ENCODE peak calls at places on chromosome 20, in eight cellular contexts. One of them, this sample, is unnamed.
A peak's percentile ranks its signal among the peaks of the same experiment; 100 is the strongest.

GRCh38 chr20:40008177-40008576 is 680.9 kb downstream of the MAFB start:
- DNase-seq in HFF-Myc: no peak
- DNase-seq in CD8-positive, alpha-beta T cell: no peak
- DNase-seq in brain microvascular endothelial cell: no peak
- DNase-seq in cardiac fibroblast: peak; percentile 3
- DNase-seq in hepatocyte: no peak
- DNase-seq in lower leg skin: no peak
- DNase-seq in AG10803: peak; percentile 10
- DNase-seq in this sample: peak; percentile 61

GRCh38 chr20:24027229-24027628 is 38.6 kb upstream of the GGTLC1 start:
- DNase-seq in CD8-positive, alpha-beta T cell: peak; percentile 68
- DNase-seq in hepatocyte: no peak
- DNase-seq in cardiac fibroblast: peak; percentile 58
- DNase-seq in brain microvascular endothelial cell: peak; percentile 17
- DNase-seq in AG10803: peak; percentile 4
- DNase-seq in HFF-Myc: no peak
- DNase-seq in lower leg skin: peak; percentile 94
- DNase-seq in this sample: no peak

GRCh38 chr20:8389381-8390368 is 257.6 kb downstream of the PLCB1 start:
- DNase-seq in cardiac fibroblast: peak; percentile 83
- DNase-seq in lower leg skin: no peak
- DNase-seq in hepatocyte: peak; percentile 66
- DNase-seq in CD8-positive, alpha-beta T cell: no peak
- DNase-seq in AG10803: peak; percentile 73
- DNase-seq in HFF-Myc: peak; percentile 33
- DNase-seq in brain microvascular endothelial cell: no peak
- DNase-seq in this sample: peak; percentile 72

GRCh38 chr20:31684153-31685003 is 38.3 kb downstream of the BCL2L1 start:
- DNase-seq in cardiac fibroblast: no peak
- DNase-seq in CD8-positive, alpha-beta T cell: no peak
- DNase-seq in lower leg skin: no peak
- DNase-seq in hepatocyte: peak; percentile 7
- DNase-seq in brain microvascular endothelial cell: no peak
- DNase-seq in AG10803: no peak
- DNase-seq in HFF-Myc: no peak
- DNase-seq in this sample: no peak

GRCh38 chr20:12130781-12131180 is 213.1 kb downstream of the BTBD3 start:
- DNase-seq in cardiac fibroblast: no peak
- DNase-seq in lower leg skin: no peak
- DNase-seq in brain microvascular endothelial cell: peak; percentile 14
- DNase-seq in HFF-Myc: no peak
- DNase-seq in hepatocyte: no peak
- DNase-seq in AG10803: no peak
- DNase-seq in CD8-positive, alpha-beta T cell: no peak
- DNase-seq in this sample: no peak

GRCh38 chr20:19012671-19013070 is 199.1 kb downstream of the SCP2D1 start:
- DNase-seq in CD8-positive, alpha-beta T cell: no peak
- DNase-seq in HFF-Myc: no peak
- DNase-seq in brain microvascular endothelial cell: no peak
- DNase-seq in AG10803: peak; percentile 68
- DNase-seq in cardiac fibroblast: peak; percentile 22
- DNase-seq in hepatocyte: no peak
- DNase-seq in lower leg skin: peak; percentile 81
- DNase-seq in this sample: peak; percentile 30

GRCh38 chr20:19943021-19943659 is 74.0 kb upstream of the NAA20 start:
- DNase-seq in HFF-Myc: no peak
- DNase-seq in AG10803: no peak
- DNase-seq in brain microvascular endothelial cell: no peak
- DNase-seq in hepatocyte: no peak
- DNase-seq in lower leg skin: no peak
- DNase-seq in CD8-positive, alpha-beta T cell: no peak
- DNase-seq in cardiac fibroblast: no peak
- DNase-seq in this sample: no peak

GRCh38 chr20:24746351-24746685 is 202.8 kb upstream of the CST7 start:
- DNase-seq in hepatocyte: no peak
- DNase-seq in CD8-positive, alpha-beta T cell: no peak
- DNase-seq in cardiac fibroblast: no peak
- DNase-seq in lower leg skin: peak; percentile 83
- DNase-seq in HFF-Myc: no peak
- DNase-seq in AG10803: no peak
- DNase-seq in brain microvascular endothelial cell: no peak
- DNase-seq in this sample: no peak

GRCh38 chr20:3235661-3236324 is 3.2 kb downstream of the SLC4A11 start:
- DNase-seq in lower leg skin: no peak
- DNase-seq in cardiac fibroblast: peak; percentile 49
- DNase-seq in brain microvascular endothelial cell: no peak
- DNase-seq in AG10803: no peak
- DNase-seq in CD8-positive, alpha-beta T cell: no peak
- DNase-seq in hepatocyte: no peak
- DNase-seq in HFF-Myc: no peak
- DNase-seq in this sample: peak; percentile 59

GRCh38 chr20:2042400-2042799 is 48.5 kb upstream of the PDYN start:
- DNase-seq in HFF-Myc: no peak
- DNase-seq in CD8-positive, alpha-beta T cell: no peak
- DNase-seq in cardiac fibroblast: peak; percentile 56
- DNase-seq in brain microvascular endothelial cell: peak; percentile 27
- DNase-seq in hepatocyte: no peak
- DNase-seq in AG10803: peak; percentile 50
- DNase-seq in lower leg skin: no peak
- DNase-seq in this sample: peak; percentile 66

GRCh38 chr20:32577657-32578056 is 7.5 kb downstream of the NOL4L start:
- DNase-seq in HFF-Myc: no peak
- DNase-seq in hepatocyte: no peak
- DNase-seq in brain microvascular endothelial cell: peak; percentile 24
- DNase-seq in cardiac fibroblast: peak; percentile 72
- DNase-seq in AG10803: peak; percentile 6
- DNase-seq in CD8-positive, alpha-beta T cell: no peak
- DNase-seq in lower leg skin: no peak
- DNase-seq in this sample: peak; percentile 59

GRCh38 chr20:47669489-47669888 is 115.8 kb downstream of the SULF2 start:
- DNase-seq in lower leg skin: no peak
- DNase-seq in hepatocyte: no peak
- DNase-seq in CD8-positive, alpha-beta T cell: no peak
- DNase-seq in HFF-Myc: no peak
- DNase-seq in AG10803: no peak
- DNase-seq in cardiac fibroblast: no peak
- DNase-seq in brain microvascular endothelial cell: no peak
- DNase-seq in this sample: no peak

GRCh38 chr20:37365760-37366638 is 20.1 kb downstream of the SRC start:
- DNase-seq in brain microvascular endothelial cell: no peak
- DNase-seq in cardiac fibroblast: no peak
- DNase-seq in hepatocyte: no peak
- DNase-seq in AG10803: no peak
- DNase-seq in CD8-positive, alpha-beta T cell: no peak
- DNase-seq in HFF-Myc: no peak
- DNase-seq in lower leg skin: no peak
- DNase-seq in this sample: no peak

GRCh38 chr20:2130062-2130591 is 28.5 kb downstream of the STK35 start:
- DNase-seq in hepatocyte: no peak
- DNase-seq in CD8-positive, alpha-beta T cell: no peak
- DNase-seq in lower leg skin: no peak
- DNase-seq in cardiac fibroblast: no peak
- DNase-seq in brain microvascular endothelial cell: no peak
- DNase-seq in AG10803: no peak
- DNase-seq in HFF-Myc: no peak
- DNase-seq in this sample: peak; percentile 69

GRCh38 chr20:20333866-20334265 is 34.0 kb upstream of the INSM1 start:
- DNase-seq in brain microvascular endothelial cell: no peak
- DNase-seq in hepatocyte: no peak
- DNase-seq in HFF-Myc: no peak
- DNase-seq in cardiac fibroblast: no peak
- DNase-seq in CD8-positive, alpha-beta T cell: no peak
- DNase-seq in AG10803: no peak
- DNase-seq in lower leg skin: peak; percentile 74
- DNase-seq in this sample: no peak

GRCh38 chr20:53157443-53158408 is 185.6 kb downstream of the TSHZ2 start:
- DNase-seq in CD8-positive, alpha-beta T cell: peak; percentile 2
- DNase-seq in hepatocyte: peak; percentile 34
- DNase-seq in AG10803: peak; percentile 23
- DNase-seq in lower leg skin: no peak
- DNase-seq in brain microvascular endothelial cell: peak; percentile 45
- DNase-seq in cardiac fibroblast: peak; percentile 44
- DNase-seq in HFF-Myc: no peak
- DNase-seq in this sample: peak; percentile 61

GRCh38 chr20:38997622-38998021 is 35.5 kb downstream of the DHX35 start:
- DNase-seq in AG10803: no peak
- DNase-seq in lower leg skin: no peak
- DNase-seq in HFF-Myc: no peak
- DNase-seq in CD8-positive, alpha-beta T cell: no peak
- DNase-seq in hepatocyte: no peak
- DNase-seq in cardiac fibroblast: no peak
- DNase-seq in brain microvascular endothelial cell: no peak
- DNase-seq in this sample: no peak

DNA sequence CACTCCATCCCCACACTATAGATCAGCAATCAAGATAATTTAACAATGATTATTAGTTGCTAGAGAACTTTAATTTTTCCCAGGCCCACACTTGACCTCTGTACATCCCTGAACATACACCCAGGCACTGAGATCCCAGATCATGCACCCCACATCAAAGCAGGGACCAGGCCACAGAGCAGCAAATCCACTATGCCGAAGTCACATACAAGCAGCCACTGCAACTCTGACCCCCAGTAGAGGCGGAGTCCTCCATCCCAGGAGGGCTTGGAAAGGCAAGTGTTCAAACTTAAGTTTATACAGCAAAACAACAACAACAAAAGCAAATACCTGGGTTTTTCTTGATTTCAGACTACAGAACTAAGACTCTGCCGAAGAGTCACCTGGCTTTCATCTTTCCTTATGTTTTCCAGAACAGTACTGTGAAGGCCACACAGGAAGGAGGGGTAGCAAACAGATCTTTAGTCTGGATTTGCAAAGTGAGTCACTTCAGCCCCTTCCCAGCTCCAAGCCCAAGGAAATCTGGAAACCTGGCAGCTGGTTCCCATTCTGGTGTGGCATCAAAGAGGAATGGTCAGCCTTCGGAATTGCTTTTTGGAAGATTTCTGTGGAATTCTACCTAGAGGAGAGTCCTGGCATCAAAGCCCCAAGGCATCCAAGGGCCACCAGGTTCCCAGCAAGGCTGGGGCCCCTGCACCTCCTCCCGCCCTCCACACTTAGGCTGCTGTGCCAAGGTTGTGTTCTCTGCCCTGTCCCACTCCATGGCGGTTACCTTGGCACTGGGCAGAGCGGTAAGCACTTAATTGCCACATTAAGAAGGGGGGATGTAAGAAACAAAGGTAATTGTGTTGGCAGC is 7.3 kb downstream of the JAG1 start:
- DNase-seq in cardiac fibroblast: no peak
- DNase-seq in AG10803: no peak
- DNase-seq in HFF-Myc: no peak
- DNase-seq in hepatocyte: no peak
- DNase-seq in brain microvascular endothelial cell: no peak
- DNase-seq in CD8-positive, alpha-beta T cell: no peak
- DNase-seq in lower leg skin: peak; percentile 57
- DNase-seq in this sample: no peak
- H3K4me3 ChIP-seq in cardiac fibroblast: no peak overlapping the region
- H3K4me3 ChIP-seq in AG10803: no peak overlapping the region
- H3K4me3 ChIP-seq in HFF-Myc: no peak overlapping the region
- H3K4me3 ChIP-seq in hepatocyte: no peak overlapping the region
- H3K4me3 ChIP-seq in brain microvascular endothelial cell: no peak overlapping the region
- H3K4me3 ChIP-seq in CD8-positive, alpha-beta T cell: no peak overlapping the region
- H3K4me3 ChIP-seq in lower leg skin: no peak overlapping the region
- H3K4me3 ChIP-seq in this sample: no peak overlapping the region

DNA sequence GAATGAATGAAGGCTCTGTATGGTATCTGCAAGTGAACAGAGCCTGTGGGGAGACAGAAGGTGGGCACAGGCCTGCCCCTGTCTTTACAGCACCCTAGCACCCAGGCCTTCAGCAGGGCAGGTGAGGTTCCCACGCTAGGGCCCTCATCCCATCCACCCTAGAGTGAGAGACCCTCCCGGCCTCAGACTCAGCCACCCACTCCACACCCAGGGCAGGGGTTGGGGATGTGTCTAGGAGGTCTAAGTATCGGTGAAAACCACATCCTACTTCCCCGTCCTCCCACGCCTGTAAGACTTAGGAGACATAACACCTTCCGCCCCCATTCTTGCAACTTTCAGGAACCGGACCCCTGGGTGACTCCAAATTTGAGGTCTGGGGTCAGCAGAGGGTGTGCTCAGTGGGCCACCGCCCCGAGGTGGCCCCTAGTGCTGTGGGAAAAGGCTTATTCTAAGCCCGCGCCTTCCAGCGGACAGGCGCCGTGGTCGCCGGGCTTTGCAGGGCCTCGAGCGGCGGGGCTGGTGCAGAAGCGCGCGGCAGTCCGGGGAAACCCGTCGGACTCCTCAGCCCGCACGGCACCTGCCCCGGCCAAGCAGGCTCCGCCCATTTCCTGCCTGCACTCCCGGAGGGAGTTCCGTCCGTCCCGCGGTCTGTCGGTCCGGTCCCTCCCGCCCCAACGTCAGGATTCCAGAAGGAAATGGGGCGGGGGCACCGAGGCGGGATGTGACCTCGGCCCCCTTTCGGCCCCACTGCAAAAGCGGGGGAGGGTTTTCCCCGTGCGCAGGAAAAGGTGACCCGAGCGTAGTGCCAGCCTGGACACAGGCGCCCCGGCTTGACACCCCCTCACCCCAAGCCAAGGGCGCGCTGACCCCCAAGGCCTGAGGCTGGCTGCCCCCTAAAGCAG is 872 bp downstream of the SAMD10 start:
- DNase-seq in brain microvascular endothelial cell: no peak
- DNase-seq in cardiac fibroblast: peak; percentile 32
- DNase-seq in AG10803: peak; percentile 33
- DNase-seq in HFF-Myc: no peak
- DNase-seq in CD8-positive, alpha-beta T cell: peak; percentile 41
- DNase-seq in hepatocyte: peak; percentile 90
- DNase-seq in lower leg skin: peak; percentile 92
- DNase-seq in this sample: no peak
- TF ChIP-seq CTCF in brain microvascular endothelial cell: no peak
- TF ChIP-seq CTCF in cardiac fibroblast: no peak
- TF ChIP-seq CTCF in AG10803: no peak
- TF ChIP-seq CTCF in HFF-Myc: no peak
- TF ChIP-seq CTCF in CD8-positive, alpha-beta T cell: no peak
- TF ChIP-seq CTCF in hepatocyte: no peak
- TF ChIP-seq CTCF in lower leg skin: no peak
- TF ChIP-seq CTCF in this sample: no peak

DNA sequence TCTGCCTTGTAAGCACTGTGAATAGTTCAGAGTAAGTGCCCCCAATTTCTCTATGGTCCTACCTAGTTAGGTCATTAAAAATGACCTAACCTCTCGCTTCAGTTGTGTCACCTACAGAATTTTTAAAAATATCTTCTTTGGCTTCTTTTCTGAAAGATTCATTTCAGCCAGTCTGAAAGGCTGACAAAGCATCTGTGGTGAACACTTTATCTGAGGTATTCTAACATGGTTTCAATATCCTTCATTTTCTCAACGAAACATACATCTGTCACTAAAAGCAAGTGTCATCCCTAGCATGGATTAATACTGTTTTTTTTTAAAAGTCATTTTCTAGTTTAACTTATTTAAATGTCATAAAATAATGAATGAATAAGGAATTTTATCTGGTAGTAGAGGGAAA is 5.1 kb downstream of the DPM1 start:
- DNase-seq in AG10803: no peak
- DNase-seq in CD8-positive, alpha-beta T cell: no peak
- DNase-seq in hepatocyte: no peak
- DNase-seq in HFF-Myc: no peak
- DNase-seq in brain microvascular endothelial cell: no peak
- DNase-seq in lower leg skin: no peak
- DNase-seq in cardiac fibroblast: no peak
- DNase-seq in this sample: no peak
- H3K4me3 ChIP-seq in AG10803: no peak overlapping the region
- H3K4me3 ChIP-seq in CD8-positive, alpha-beta T cell: no peak overlapping the region
- H3K4me3 ChIP-seq in hepatocyte: no peak overlapping the region
- H3K4me3 ChIP-seq in HFF-Myc: no peak overlapping the region
- H3K4me3 ChIP-seq in brain microvascular endothelial cell: no peak overlapping the region
- H3K4me3 ChIP-seq in lower leg skin: no peak overlapping the region
- H3K4me3 ChIP-seq in cardiac fibroblast: no peak overlapping the region
- H3K4me3 ChIP-seq in this sample: no peak overlapping the region

GRCh38 chr20:58212636-58213035 is 15.8 kb downstream of the ANKRD60 start:
- DNase-seq in lower leg skin: no peak
- DNase-seq in cardiac fibroblast: no peak
- DNase-seq in HFF-Myc: no peak
- DNase-seq in CD8-positive, alpha-beta T cell: no peak
- DNase-seq in AG10803: no peak
- DNase-seq in brain microvascular endothelial cell: no peak
- DNase-seq in hepatocyte: no peak
- DNase-seq in this sample: no peak
- TF ChIP-seq CTCF in lower leg skin: no peak
- TF ChIP-seq CTCF in cardiac fibroblast: no peak
- TF ChIP-seq CTCF in HFF-Myc: no peak
- TF ChIP-seq CTCF in CD8-positive, alpha-beta T cell: no peak
- TF ChIP-seq CTCF in AG10803: no peak
- TF ChIP-seq CTCF in brain microvascular endothelial cell: no peak
- TF ChIP-seq CTCF in hepatocyte: no peak
- TF ChIP-seq CTCF in this sample: no peak